ENCODE peak calls at places on chromosomes 13 and 19, in five cellular contexts. One of them, this sample, is unnamed. For H3K9me3, H3K27me3 and H3K36me3, the result is how much of the 10 kb centered on the place peaks cover.

GRCh38 chr13:50580684-50581305 is 262.7 kb downstream of the DLEU7 start:
- DNase-seq in left ventricle myocardium inferior: no peak
- DNase-seq in psoas muscle: no peak
- DNase-seq in mammary epithelial cell: no peak
- DNase-seq in body of pancreas: no peak
- DNase-seq in this sample: peak

GRCh38 chr13:98984118-98984517 is 6.3 kb upstream of the DOCK9 start:
- DNase-seq in left ventricle myocardium inferior: no peak
- DNase-seq in psoas muscle: no peak
- DNase-seq in mammary epithelial cell: no peak
- DNase-seq in body of pancreas: no peak
- DNase-seq in this sample: no peak

GRCh38 chr13:46232281-46232680 is 20.6 kb downstream of the LRRC63 start:
- DNase-seq in left ventricle myocardium inferior: no peak
- DNase-seq in psoas muscle: no peak
- DNase-seq in mammary epithelial cell: no peak
- DNase-seq in body of pancreas: no peak
- DNase-seq in this sample: no peak

GRCh38 chr19:29858000-29858596 is 46.3 kb downstream of the CCNE1 start:
- DNase-seq in left ventricle myocardium inferior: no peak
- DNase-seq in psoas muscle: no peak
- DNase-seq in mammary epithelial cell: no peak
- DNase-seq in body of pancreas: peak
- DNase-seq in this sample: no peak

GRCh38 chr13:47168086-47168485 is 271.2 kb upstream of the HTR2A start:
- DNase-seq in left ventricle myocardium inferior: no peak
- DNase-seq in psoas muscle: no peak
- DNase-seq in mammary epithelial cell: peak
- DNase-seq in body of pancreas: no peak
- DNase-seq in this sample: no peak

GRCh38 chr13:69319659-69320058 is 788.0 kb upstream of the ATXN8OS start:
- DNase-seq in left ventricle myocardium inferior: no peak
- DNase-seq in psoas muscle: no peak
- DNase-seq in mammary epithelial cell: no peak
- DNase-seq in body of pancreas: no peak
- DNase-seq in this sample: no peak

GRCh38 chr13:93834051-93834450 is 607.4 kb downstream of the GPC6 start:
- DNase-seq in left ventricle myocardium inferior: no peak
- DNase-seq in psoas muscle: no peak
- DNase-seq in mammary epithelial cell: no peak
- DNase-seq in body of pancreas: no peak
- DNase-seq in this sample: no peak

GRCh38 chr13:44557986-44558385 is 18.1 kb downstream of the TSC22D1 start:
- DNase-seq in left ventricle myocardium inferior: no peak
- DNase-seq in psoas muscle: no peak
- DNase-seq in mammary epithelial cell: no peak
- DNase-seq in body of pancreas: no peak
- DNase-seq in this sample: no peak

GRCh38 chr13:77330009-77330471 is 3.1 kb upstream of the MYCBP2 start:
- DNase-seq in left ventricle myocardium inferior: no peak
- DNase-seq in psoas muscle: no peak
- DNase-seq in mammary epithelial cell: no peak
- DNase-seq in body of pancreas: no peak
- DNase-seq in this sample: no peak

GRCh38 chr13:74889321-74889720 is 592.6 kb downstream of the TBC1D4 start:
- DNase-seq in left ventricle myocardium inferior: no peak
- DNase-seq in psoas muscle: no peak
- DNase-seq in mammary epithelial cell: peak
- DNase-seq in body of pancreas: no peak
- DNase-seq in this sample: no peak

GRCh38 chr19:50204811-50205675 is 1.6 kb downstream of the MYH14 start:
- DNase-seq in left ventricle myocardium inferior: peak
- DNase-seq in psoas muscle: peak
- DNase-seq in mammary epithelial cell: no peak
- DNase-seq in body of pancreas: peak
- DNase-seq in this sample: no peak

GRCh38 chr13:37608750-37609339 is 10.3 kb upstream of the POSTN start:
- DNase-seq in left ventricle myocardium inferior: no peak
- DNase-seq in psoas muscle: no peak
- DNase-seq in mammary epithelial cell: no peak
- DNase-seq in body of pancreas: no peak
- DNase-seq in this sample: no peak

GRCh38 chr13:33207616-33207964 is 78.0 kb downstream of the STARD13 start:
- DNase-seq in left ventricle myocardium inferior: no peak
- DNase-seq in psoas muscle: peak
- DNase-seq in mammary epithelial cell: peak
- DNase-seq in body of pancreas: no peak
- DNase-seq in this sample: peak

GRCh38 chr13:29925457-29925856 is 75.0 kb upstream of the UBL3 start:
- DNase-seq in left ventricle myocardium inferior: peak
- DNase-seq in psoas muscle: peak
- DNase-seq in mammary epithelial cell: peak
- DNase-seq in body of pancreas: peak
- DNase-seq in this sample: peak

GRCh38 chr19:55418185-55418584 is 10.6 kb upstream of the UBE2S start:
- DNase-seq in left ventricle myocardium inferior: no peak
- DNase-seq in psoas muscle: no peak
- DNase-seq in mammary epithelial cell: peak
- DNase-seq in body of pancreas: peak
- DNase-seq in this sample: peak

GRCh38 chr19:43934985-43935708 is at the start of gene ZNF45:
- DNase-seq in left ventricle myocardium inferior: peak
- DNase-seq in psoas muscle: peak
- DNase-seq in mammary epithelial cell: peak
- DNase-seq in body of pancreas: peak
- DNase-seq in this sample: peak

GRCh38 chr19:43939557-43940260 is 4.6 kb upstream of the ZNF45 start:
- DNase-seq in left ventricle myocardium inferior: no peak
- DNase-seq in psoas muscle: no peak
- DNase-seq in mammary epithelial cell: no peak
- DNase-seq in body of pancreas: no peak
- DNase-seq in this sample: no peak

GRCh38 chr19:43936219-43936618 is 1.1 kb upstream of the ZNF45 start:
- DNase-seq in left ventricle myocardium inferior: no peak
- DNase-seq in psoas muscle: no peak
- DNase-seq in mammary epithelial cell: peak
- DNase-seq in body of pancreas: no peak
- DNase-seq in this sample: no peak

GRCh38 chr19:43928820-43929219 is 6.3 kb downstream of the ZNF45 start:
- DNase-seq in left ventricle myocardium inferior: no peak
- DNase-seq in psoas muscle: no peak
- DNase-seq in mammary epithelial cell: no peak
- DNase-seq in body of pancreas: no peak
- DNase-seq in this sample: no peak

GRCh38 chr19:43934055-43934984 is 762 bp downstream of the ZNF45 start:
- DNase-seq in left ventricle myocardium inferior: no peak
- DNase-seq in psoas muscle: no peak
- DNase-seq in mammary epithelial cell: peak
- DNase-seq in body of pancreas: no peak
- DNase-seq in this sample: no peak
- H3K9me3 ChIP-seq in left ventricle myocardium inferior: under half
- H3K9me3 ChIP-seq in psoas muscle: under half
- H3K9me3 ChIP-seq in mammary epithelial cell: under half
- H3K9me3 ChIP-seq in body of pancreas: under half
- H3K9me3 ChIP-seq in this sample: under half

GRCh38 chr19:48961051-48961649 is 4.0 kb upstream of the FTL start:
- DNase-seq in left ventricle myocardium inferior: no peak
- DNase-seq in psoas muscle: no peak
- DNase-seq in mammary epithelial cell: no peak
- DNase-seq in body of pancreas: peak
- DNase-seq in this sample: no peak

GRCh38 chr19:48962849-48963165 is 2.3 kb upstream of the FTL start:
- DNase-seq in left ventricle myocardium inferior: no peak
- DNase-seq in psoas muscle: no peak
- DNase-seq in mammary epithelial cell: no peak
- DNase-seq in body of pancreas: no peak
- DNase-seq in this sample: no peak

GRCh38 chr19:48963371-48964204 is 1.5 kb upstream of the FTL start:
- DNase-seq in left ventricle myocardium inferior: peak
- DNase-seq in psoas muscle: peak
- DNase-seq in mammary epithelial cell: no peak
- DNase-seq in body of pancreas: peak
- DNase-seq in this sample: peak

GRCh38 chr19:48961673-48962028 is 3.5 kb upstream of the FTL start:
- DNase-seq in left ventricle myocardium inferior: no peak
- DNase-seq in psoas muscle: no peak
- DNase-seq in mammary epithelial cell: no peak
- DNase-seq in body of pancreas: no peak
- DNase-seq in this sample: no peak

GRCh38 chr19:48962029-48962848 is 2.9 kb upstream of the FTL start:
- DNase-seq in left ventricle myocardium inferior: peak
- DNase-seq in psoas muscle: peak
- DNase-seq in mammary epithelial cell: no peak
- DNase-seq in body of pancreas: peak
- DNase-seq in this sample: peak
- H3K27me3 ChIP-seq in left ventricle myocardium inferior: under half
- H3K27me3 ChIP-seq in psoas muscle: under half
- H3K27me3 ChIP-seq in mammary epithelial cell: under half
- H3K27me3 ChIP-seq in body of pancreas: under half
- H3K27me3 ChIP-seq in this sample: under half

GRCh38 chr19:13765395-13766094 is 1.2 kb downstream of the MRI1 start:
- DNase-seq in left ventricle myocardium inferior: no peak
- DNase-seq in psoas muscle: no peak
- DNase-seq in mammary epithelial cell: no peak
- DNase-seq in body of pancreas: no peak
- DNase-seq in this sample: no peak
- H3K36me3 ChIP-seq in left ventricle myocardium inferior: half or more
- H3K36me3 ChIP-seq in psoas muscle: under half
- H3K36me3 ChIP-seq in mammary epithelial cell: under half
- H3K36me3 ChIP-seq in body of pancreas: under half
- H3K36me3 ChIP-seq in this sample: under half

GRCh38 chr19:22426901-22427300 is 4.8 kb upstream of the ZNF98 start:
- DNase-seq in left ventricle myocardium inferior: no peak
- DNase-seq in psoas muscle: no peak
- DNase-seq in mammary epithelial cell: no peak
- DNase-seq in body of pancreas: no peak
- DNase-seq in this sample: no peak
- H3K9me3 ChIP-seq in left ventricle myocardium inferior: under half
- H3K9me3 ChIP-seq in psoas muscle: under half
- H3K9me3 ChIP-seq in mammary epithelial cell: under half
- H3K9me3 ChIP-seq in body of pancreas: under half
- H3K9me3 ChIP-seq in this sample: under half